ENCODE peak calls at places on chromosome 6, in nine cellular contexts. R is islet precursor cell; H is stimulated activated CD4-positive, alpha-beta T cell treated with anti-CD3 and anti-CD28 coated beads, Interleukin-1b, Interleukin-23, amount 100 ng/mL, for 4 hours; D is colonic mucosa; P is NCI-H748 treated with DMSO at 0.1 percent for 48 hours; E is effector CD8-positive, alpha-beta T cell; L is AG08396; F is activated CD4-positive, alpha-beta T cell treated with anti-CD3 and anti-CD28 coated beads for 1 hour; Y is tibial artery. Z is an unnamed sample.

GRCh38 chr6:21101694-21102093 is 491.9 kb upstream of the SOX4 start:
- DNase-seq in R (no peak), H (no peak), D (no peak), P (no peak), E (no peak), L (no peak), F (no peak), Y (no peak), Z (no peak)

GRCh38 chr6:71420693-71421328 is 132.2 kb downstream of the OGFRL1 start:
- DNase-seq in R (peak; percentile 99), H (no peak), D (peak; percentile 85), P (peak; percentile 86), E (no peak), L (peak; percentile 96), F (no peak), Y (peak; percentile 96), Z (no peak)

GRCh38 chr6:89082439-89082838 is 1.9 kb downstream of the PNRC1 start:
- DNase-seq in R (no peak), H (no peak), D (peak; percentile 33), P (no peak), E (no peak), L (no peak), F (no peak), Y (no peak), Z (no peak)

GRCh38 chr6:68186870-68187269 is 448.2 kb upstream of the ADGRB3 start:
- DNase-seq in R (no peak), H (no peak), D (no peak), P (no peak), E (no peak), L (no peak), F (no peak), Y (no peak), Z (no peak)

GRCh38 chr6:80503660-80504059 is 397.2 kb downstream of the BCKDHB start:
- DNase-seq in R (no peak), H (no peak), D (no peak), P (no peak), E (no peak), L (no peak), F (no peak), Y (no peak), Z (no peak)

GRCh38 chr6:110728501-110728900 is 86.8 kb downstream of the CDK19 start:
- DNase-seq in R (no peak), H (no peak), D (no peak), P (no peak), E (no peak), L (no peak), F (no peak), Y (no peak), Z (no peak)

GRCh38 chr6:106486236-106486635 is 125.7 kb downstream of the CRYBG1 start:
- DNase-seq in R (no peak), H (no peak), D (no peak), P (no peak), E (no peak), L (no peak), F (no peak), Y (no peak), Z (no peak)

GRCh38 chr6:129460151-129460550 is 249.8 kb downstream of the ARHGAP18 start:
- DNase-seq in R (no peak), H (no peak), D (no peak), P (no peak), E (no peak), L (no peak), F (no peak), Y (no peak), Z (no peak)

GRCh38 chr6:54018722-54019121 is 92.5 kb upstream of the MLIP start:
- DNase-seq in R (no peak), H (no peak), D (no peak), P (no peak), E (no peak), L (no peak), F (no peak), Y (no peak), Z (no peak)

GRCh38 chr6:154367839-154368695 is 11.5 kb upstream of the IPCEF1 start:
- DNase-seq in R (no peak), H (no peak), D (no peak), P (no peak), E (no peak), L (no peak), F (no peak), Y (no peak), Z (no peak)

GRCh38 chr6:37169458-37170272 is at the start of gene PIM1:
- DNase-seq in R (peak; percentile 99), H (peak; percentile 99), D (peak; percentile 100), P (peak; percentile 97), E (peak; percentile 98), L (peak; percentile 99), F (peak; percentile 98), Y (peak; percentile 100), Z (peak; percentile 97)